ENCODE peak calls at places on chromosomes 7 and 10, in six cellular contexts. Y is right atrium auricular region; L is IMR-90; Q is activated T-cell treated with anti-CD3 and anti-CD28 coated beads for 1 hour; W is stomach; M is CD8-positive, alpha-beta T cell. E is an unnamed sample.
A peak's percentile ranks its signal among the peaks of the same experiment; 100 is the strongest.

GRCh38 chr7:84277628-84278224 is 83.1 kb upstream of the SEMA3A start:
- DNase-seq in M (no peak), Q (no peak), L (no peak), W (no peak), Y (no peak), E (peak; percentile 75)

GRCh38 chr7:97126483-97127171 is 9.1 kb downstream of the SDHAF3 start:
- DNase-seq in M (no peak), Y (no peak), L (peak; percentile 32), Q (no peak), W (no peak), E (no peak)

GRCh38 chr10:561721-562120 is 127.7 kb downstream of the DIP2C start:
- DNase-seq in Q (no peak), W (no peak), L (no peak), Y (no peak), M (no peak), E (no peak)

GRCh38 chr7:105086850-105087249 is 72.8 kb downstream of the KMT2E start:
- DNase-seq in W (no peak), Q (no peak), M (no peak), L (no peak), Y (no peak), E (no peak)

GRCh38 chr10:127145173-127145572 is 51.2 kb downstream of the INSYN2A start:
- DNase-seq in W (no peak), M (no peak), L (peak; percentile 91), Y (no peak), Q (no peak), E (peak; percentile 70)

GRCh38 chr7:158533386-158534133 is 54.1 kb downstream of the PTPRN2 start:
- DNase-seq in Q (no peak), M (no peak), L (no peak), Y (no peak), W (no peak), E (no peak)

GRCh38 chr10:110651044-110651958 is 7.2 kb downstream of the RBM20 start:
- DNase-seq in W (no peak), Q (no peak), M (no peak), L (peak; percentile 98), Y (no peak), E (peak; percentile 84)

GRCh38 chr7:26593405-26593804 is 271.0 kb downstream of the SKAP2 start:
- DNase-seq in M (no peak), W (no peak), L (no peak), Y (no peak), Q (no peak), E (no peak)

GRCh38 chr7:156818133-156818532 is 74.8 kb downstream of the LMBR1 start:
- DNase-seq in L (no peak), M (no peak), Q (no peak), Y (no peak), W (no peak), E (no peak)

GRCh38 chr10:128802062-128802461 is 665.0 kb upstream of the MGMT start:
- DNase-seq in L (no peak), M (no peak), Q (no peak), W (no peak), Y (no peak), E (no peak)

GRCh38 chr7:99557196-99557607 is 1.2 kb upstream of the ZNF655 start:
- DNase-seq in L (peak; percentile 13), W (no peak), Y (no peak), M (no peak), Q (no peak), E (no peak)

GRCh38 chr7:114415054-114415997 is 711 bp downstream of the FOXP2 start:
- DNase-seq in Q (no peak), M (no peak), Y (no peak), W (no peak), L (no peak), E (peak; percentile 22)

GRCh38 chr10:89351402-89352038 is 23.7 kb downstream of the IFIT3 start:
- DNase-seq in W (no peak), L (peak; percentile 44), Q (no peak), M (no peak), Y (no peak), E (peak; percentile 57)

GRCh38 chr7:39016609-39017008 is 38.9 kb downstream of the POU6F2 start:
- DNase-seq in W (peak; percentile 35), M (no peak), Y (no peak), L (no peak), Q (no peak), E (no peak)

GRCh38 chr7:90701771-90702170 is 105.7 kb downstream of the CDK14 start:
- DNase-seq in W (no peak), L (no peak), M (no peak), Q (no peak), Y (no peak), E (no peak)

GRCh38 chr7:150410131-150410530 is 31.0 kb downstream of the ZNF775 start:
- DNase-seq in M (no peak), Y (no peak), L (no peak), W (no peak), Q (no peak), E (no peak)

E was measured in fibroblast of lung.